ENCODE peak calls at places on chromosomes 3 and 15, in five cellular contexts. W is retinal pigment epithelial cell; X is CD8-positive, alpha-beta T cell; N is CD4-positive, alpha-beta T cell; D is activated T-cell treated with anti-CD3 and anti-CD28 coated beads for 1 hour. U is an unnamed sample.

GRCh38 chr15:92149029-92149428 is 244.7 kb upstream of the ST8SIA2 start:
- DNase-seq in W (no peak), X (no peak), N (no peak), D (no peak), U (no peak)

GRCh38 chr3:42412526-42413155 is 2.2 kb upstream of the LYZL4 start:
- DNase-seq in W (no peak), X (no peak), N (no peak), D (no peak), U (no peak)

GRCh38 chr3:127888564-127889107 is 26.4 kb upstream of the KBTBD12 start:
- DNase-seq in W (no peak), X (no peak), N (no peak), D (no peak), U (no peak)

GRCh38 chr15:66934315-66934930 is 131.0 kb upstream of the SMAD3 start:
- DNase-seq in W (no peak), X (no peak), N (no peak), D (no peak), U (no peak)

GRCh38 chr3:195209836-195210551 is 61.0 kb downstream of the XXYLT1 start:
- DNase-seq in W (peak; percentile 14), X (no peak), N (no peak), D (no peak), U (no peak)

GRCh38 chr3:141875893-141876380 is 506 bp upstream of the ATP1B3 start:
- DNase-seq in W (no peak), X (peak; percentile 88), N (peak; percentile 66), D (peak; percentile 64), U (no peak)

GRCh38 chr3:55524565-55525244 is 37.6 kb upstream of the WNT5A start:
- DNase-seq in W (peak; percentile 54), X (no peak), N (no peak), D (no peak), U (no peak)

GRCh38 chr3:38826001-38826400 is 10.0 kb upstream of the SCN10A start:
- DNase-seq in W (no peak), X (no peak), N (no peak), D (no peak), U (no peak)